ENCODE peak calls at places on chromosomes 4 and X, in four cellular contexts. J is naive thymus-derived CD4-positive, alpha-beta T cell; I is Ammon's horn; N is HepG2. M is an unnamed sample.

GRCh38 chr4:101049549-101050001 is 297.8 kb downstream of the PPP3CA start:
- DNase-seq in J (no peak), I (no peak), N (no peak), M (no peak)

GRCh38 chrX:118221733-118222132 is 105.1 kb upstream of the KLHL13 start:
- DNase-seq in J (no peak), I (no peak), N (no peak), M (no peak)

GRCh38 chr4:171650543-171650942 is 162.7 kb upstream of the GALNTL6 start:
- DNase-seq in J (no peak), I (no peak), N (peak), M (no peak)

GRCh38 chrX:72018277-72019112 is 107.8 kb downstream of the NHSL2 start:
- DNase-seq in J (peak), I (peak), N (peak), M (peak)

GRCh38 chrX:71935542-71935941 is 24.9 kb downstream of the NHSL2 start:
- DNase-seq in J (no peak), I (peak), N (no peak), M (no peak)

GRCh38 chr4:170420255-170420693 is 330.5 kb upstream of the AADAT start:
- DNase-seq in J (no peak), I (no peak), N (no peak), M (no peak)

GRCh38 chr4:6282247-6282646 is 12.6 kb downstream of the WFS1 start:
- DNase-seq in J (no peak), I (no peak), N (no peak), M (no peak)

GRCh38 chr4:2592572-2592971 is 56.1 kb downstream of the FAM193A start:
- DNase-seq in J (no peak), I (no peak), N (no peak), M (no peak)

GRCh38 chr4:95304898-95305297 is 243.9 kb downstream of the UNC5C start:
- DNase-seq in J (no peak), I (peak), N (no peak), M (no peak)

GRCh38 chr4:168607215-168607614 is 110.4 kb downstream of the PALLD start:
- DNase-seq in J (no peak), I (no peak), N (no peak), M (no peak)

GRCh38 chrX:68685722-68686683 is 38.5 kb downstream of the STARD8 start:
- DNase-seq in J (no peak), I (no peak), N (no peak), M (no peak)

GRCh38 chrX:103533428-103534216 is 14.3 kb upstream of the RAB40A start:
- DNase-seq in J (peak), I (peak), N (peak), M (peak)

GRCh38 chr4:152240232-152240631 is 295.7 kb downstream of the FBXW7 start:
- DNase-seq in J (no peak), I (no peak), N (no peak), M (no peak)

GRCh38 chr4:99687120-99687519 is 29.5 kb upstream of the C4orf54 start:
- DNase-seq in J (no peak), I (no peak), N (no peak), M (no peak)

GRCh38 chr4:81052119-81053068 is 21.9 kb downstream of the BMP3 start:
- DNase-seq in J (peak), I (peak), N (peak), M (no peak)

GRCh38 chr4:186458050-186458449 is 97.3 kb downstream of the MTNR1A start:
- DNase-seq in J (no peak), I (no peak), N (no peak), M (no peak)

GRCh38 chr4:26992657-26993361 is 132.2 kb downstream of the STIM2 start:
- DNase-seq in J (no peak), I (peak), N (no peak), M (peak)

GRCh38 chr4:24770111-24770584 is 25.2 kb upstream of the SOD3 start:
- DNase-seq in J (no peak), I (peak), N (no peak), M (no peak)

GRCh38 chrX:22534643-22535042 is 261.9 kb downstream of the CBLL2 start:
- DNase-seq in J (no peak), I (no peak), N (no peak), M (no peak)

GRCh38 chr4:186592450-186592849 is 37.1 kb upstream of the MTNR1A start:
- DNase-seq in J (no peak), I (no peak), N (no peak), M (no peak)

GRCh38 chrX:119981286-119982070 is 37.9 kb upstream of the NKAP start:
- DNase-seq in J (no peak), I (no peak), N (peak), M (no peak)

GRCh38 chr4:41394362-41394960 is 137.7 kb downstream of the UCHL1 start:
- DNase-seq in J (no peak), I (no peak), N (no peak), M (no peak)

GRCh38 chr4:180028682-180029081 is 2214.5 kb upstream of the TENM3 start:
- DNase-seq in J (no peak), I (peak), N (peak), M (no peak)

GRCh38 chr4:71304289-71304850 is 34.5 kb upstream of the SLC4A4 start:
- DNase-seq in J (no peak), I (no peak), N (no peak), M (no peak)

GRCh38 chrX:12390301-12390700 is 252.0 kb downstream of the FRMPD4 start:
- DNase-seq in J (no peak), I (no peak), N (no peak), M (no peak)

GRCh38 chr4:25172964-25173917 is 13.0 kb upstream of the SEPSECS start:
- DNase-seq in J (no peak), I (peak), N (no peak), M (no peak)

GRCh38 chr4:184644553-184645307 is 4.5 kb downstream of the CASP3 start:
- DNase-seq in J (no peak), I (no peak), N (no peak), M (no peak)

GRCh38 chrX:35919536-35920309 is at the start of gene CFAP47:
- DNase-seq in J (no peak), I (peak), N (no peak), M (no peak)

GRCh38 chrX:31397119-31397518 is 325.3 kb upstream of the FTHL17 start:
- DNase-seq in J (no peak), I (no peak), N (no peak), M (no peak)

GRCh38 chrX:118983513-118983912 is 9.1 kb downstream of the LONRF3 start:
- DNase-seq in J (no peak), I (no peak), N (no peak), M (no peak)

GRCh38 chr4:138540056-138540800 is 298.1 kb upstream of the SLC7A11 start:
- DNase-seq in J (no peak), I (no peak), N (no peak), M (no peak)

GRCh38 chrX:1933964-1934363 is 319.1 kb downstream of the ASMT start:
- DNase-seq in J (no peak), I (no peak), N (no peak), M (no peak)

GRCh38 chr4:83107636-83108035 is 6.9 kb downstream of the PLAC8 start:
- DNase-seq in J (peak), I (no peak), N (no peak), M (no peak)

GRCh38 chrX:42680651-42681050 is 97.3 kb downstream of the PPP1R2C start:
- DNase-seq in J (no peak), I (no peak), N (no peak), M (no peak)